ENCODE peak calls at places on chromosomes 1 and 21, in five cellular contexts. One of them, this sample, is unnamed.

GRCh38 chr1:30663596-30664091 is 59.7 kb downstream of the MATN1 start:
- DNase-seq in pancreas: peak; percentile 44
- DNase-seq in foreskin fibroblast: no peak
- DNase-seq in fibroblast of the aortic adventitia: no peak
- DNase-seq in neural progenitor cell: peak; percentile 48
- DNase-seq in this sample: no peak

GRCh38 chr1:86915737-86916235 is 1.4 kb downstream of the HS2ST1 start:
- DNase-seq in pancreas: no peak
- DNase-seq in foreskin fibroblast: no peak
- DNase-seq in neural progenitor cell: no peak
- DNase-seq in fibroblast of the aortic adventitia: no peak
- DNase-seq in this sample: no peak

GRCh38 chr1:30376054-30376453 is 347.3 kb downstream of the MATN1 start:
- DNase-seq in neural progenitor cell: no peak
- DNase-seq in foreskin fibroblast: no peak
- DNase-seq in pancreas: no peak
- DNase-seq in fibroblast of the aortic adventitia: no peak
- DNase-seq in this sample: no peak

GRCh38 chr1:114437812-114438211 is 73.2 kb downstream of the TRIM33 start:
- DNase-seq in neural progenitor cell: no peak
- DNase-seq in foreskin fibroblast: no peak
- DNase-seq in fibroblast of the aortic adventitia: no peak
- DNase-seq in pancreas: no peak
- DNase-seq in this sample: no peak

GRCh38 chr1:185593271-185593670 is 140.9 kb upstream of the HMCN1 start:
- DNase-seq in fibroblast of the aortic adventitia: no peak
- DNase-seq in neural progenitor cell: no peak
- DNase-seq in foreskin fibroblast: no peak
- DNase-seq in pancreas: no peak
- DNase-seq in this sample: no peak

GRCh38 chr1:183800449-183800848 is 4.5 kb upstream of the RGL1 start:
- DNase-seq in pancreas: no peak
- DNase-seq in neural progenitor cell: no peak
- DNase-seq in foreskin fibroblast: no peak
- DNase-seq in fibroblast of the aortic adventitia: no peak
- DNase-seq in this sample: no peak

GRCh38 chr1:229420765-229421164 is 13.1 kb downstream of the ACTA1 start:
- DNase-seq in fibroblast of the aortic adventitia: no peak
- DNase-seq in pancreas: no peak
- DNase-seq in foreskin fibroblast: no peak
- DNase-seq in neural progenitor cell: no peak
- DNase-seq in this sample: no peak

GRCh38 chr1:201737350-201738060 is 91.5 kb upstream of the IPO9 start:
- DNase-seq in fibroblast of the aortic adventitia: peak; percentile 86
- DNase-seq in foreskin fibroblast: peak; percentile 63
- DNase-seq in neural progenitor cell: peak; percentile 90
- DNase-seq in pancreas: no peak
- DNase-seq in this sample: no peak

GRCh38 chr21:37658994-37659458 is 257.2 kb downstream of the KCNJ6 start:
- DNase-seq in neural progenitor cell: no peak
- DNase-seq in pancreas: no peak
- DNase-seq in fibroblast of the aortic adventitia: peak; percentile 83
- DNase-seq in foreskin fibroblast: peak; percentile 84
- DNase-seq in this sample: peak; percentile 50

GRCh38 chr1:194534784-194535183 is 1348.4 kb upstream of the B3GALT2 start:
- DNase-seq in fibroblast of the aortic adventitia: no peak
- DNase-seq in pancreas: no peak
- DNase-seq in foreskin fibroblast: no peak
- DNase-seq in neural progenitor cell: no peak
- DNase-seq in this sample: no peak

GRCh38 chr1:87226341-87226760 is 102.3 kb upstream of the LMO4 start:
- DNase-seq in pancreas: peak; percentile 56
- DNase-seq in fibroblast of the aortic adventitia: peak; percentile 99
- DNase-seq in neural progenitor cell: peak; percentile 34
- DNase-seq in foreskin fibroblast: peak; percentile 82
- DNase-seq in this sample: peak; percentile 49

GRCh38 chr1:203702130-203702577 is 62.8 kb upstream of the LAX1 start:
- DNase-seq in neural progenitor cell: peak; percentile 76
- DNase-seq in pancreas: peak; percentile 65
- DNase-seq in foreskin fibroblast: peak; percentile 26
- DNase-seq in fibroblast of the aortic adventitia: peak; percentile 69
- DNase-seq in this sample: peak; percentile 20

GRCh38 chr1:4960782-4961475 is 306.5 kb downstream of the AJAP1 start:
- DNase-seq in fibroblast of the aortic adventitia: no peak
- DNase-seq in foreskin fibroblast: no peak
- DNase-seq in pancreas: no peak
- DNase-seq in neural progenitor cell: peak; percentile 7
- DNase-seq in this sample: no peak

GRCh38 chr1:99751877-99752504 is 14.4 kb downstream of the FRRS1 start:
- DNase-seq in neural progenitor cell: no peak
- DNase-seq in foreskin fibroblast: no peak
- DNase-seq in fibroblast of the aortic adventitia: peak; percentile 18
- DNase-seq in pancreas: no peak
- DNase-seq in this sample: no peak

GRCh38 chr1:154969246-154969645 is 1.3 kb downstream of the SHC1 start:
- DNase-seq in neural progenitor cell: no peak
- DNase-seq in pancreas: no peak
- DNase-seq in foreskin fibroblast: no peak
- DNase-seq in fibroblast of the aortic adventitia: no peak
- DNase-seq in this sample: no peak
- H3K4me3 ChIP-seq in neural progenitor cell: peak overlapping the region; percentile 51
- H3K4me3 ChIP-seq in pancreas: no peak overlapping the region
- H3K4me3 ChIP-seq in foreskin fibroblast: peak overlapping the region; percentile 82
- H3K4me3 ChIP-seq in fibroblast of the aortic adventitia: peak overlapping the region; percentile 80
- H3K4me3 ChIP-seq in this sample: peak overlapping the region; percentile 33

GRCh38 chr1:160451859-160452232 is 51.5 kb downstream of the VANGL2 start:
- DNase-seq in pancreas: no peak
- DNase-seq in neural progenitor cell: no peak
- DNase-seq in fibroblast of the aortic adventitia: no peak
- DNase-seq in foreskin fibroblast: no peak
- DNase-seq in this sample: no peak
- H3K4me3 ChIP-seq in pancreas: no peak overlapping the region
- H3K4me3 ChIP-seq in neural progenitor cell: no peak overlapping the region
- H3K4me3 ChIP-seq in fibroblast of the aortic adventitia: no peak overlapping the region
- H3K4me3 ChIP-seq in foreskin fibroblast: no peak overlapping the region
- H3K4me3 ChIP-seq in this sample: no peak overlapping the region

GRCh38 chr1:6245086-6245868 is 1.3 kb downstream of the HES3 start:
- DNase-seq in foreskin fibroblast: peak; percentile 77
- DNase-seq in fibroblast of the aortic adventitia: peak; percentile 70
- DNase-seq in pancreas: peak; percentile 96
- DNase-seq in neural progenitor cell: peak; percentile 96
- DNase-seq in this sample: peak; percentile 64
- H3K4me3 ChIP-seq in foreskin fibroblast: peak overlapping the region; percentile 11
- H3K4me3 ChIP-seq in fibroblast of the aortic adventitia: no peak overlapping the region
- H3K4me3 ChIP-seq in pancreas: no peak overlapping the region
- H3K4me3 ChIP-seq in neural progenitor cell: peak overlapping the region; percentile 72
- H3K4me3 ChIP-seq in this sample: no peak overlapping the region

GRCh38 chr21:39675595-39675994 is 62.9 kb downstream of the B3GALT5 start:
- DNase-seq in pancreas: no peak
- DNase-seq in foreskin fibroblast: no peak
- DNase-seq in fibroblast of the aortic adventitia: no peak
- DNase-seq in neural progenitor cell: no peak
- DNase-seq in this sample: no peak
- H3K4me3 ChIP-seq in pancreas: no peak overlapping the region
- H3K4me3 ChIP-seq in foreskin fibroblast: no peak overlapping the region
- H3K4me3 ChIP-seq in fibroblast of the aortic adventitia: no peak overlapping the region
- H3K4me3 ChIP-seq in neural progenitor cell: no peak overlapping the region
- H3K4me3 ChIP-seq in this sample: no peak overlapping the region

GRCh38 chr1:175183586-175183985 is 9.0 kb downstream of the KIAA0040 start:
- DNase-seq in pancreas: no peak
- DNase-seq in fibroblast of the aortic adventitia: no peak
- DNase-seq in neural progenitor cell: peak; percentile 30
- DNase-seq in foreskin fibroblast: no peak
- DNase-seq in this sample: no peak

GRCh38 chr1:175182347-175182746 is 10.2 kb downstream of the KIAA0040 start:
- DNase-seq in pancreas: no peak
- DNase-seq in neural progenitor cell: no peak
- DNase-seq in fibroblast of the aortic adventitia: no peak
- DNase-seq in foreskin fibroblast: no peak
- DNase-seq in this sample: no peak

GRCh38 chr1:175188936-175189335 is 3.6 kb downstream of the KIAA0040 start:
- DNase-seq in foreskin fibroblast: no peak
- DNase-seq in fibroblast of the aortic adventitia: no peak
- DNase-seq in pancreas: no peak
- DNase-seq in neural progenitor cell: no peak
- DNase-seq in this sample: no peak

GRCh38 chr1:175185918-175186317 is 6.7 kb downstream of the KIAA0040 start:
- DNase-seq in foreskin fibroblast: no peak
- DNase-seq in neural progenitor cell: no peak
- DNase-seq in pancreas: no peak
- DNase-seq in fibroblast of the aortic adventitia: no peak
- DNase-seq in this sample: no peak

DNA sequence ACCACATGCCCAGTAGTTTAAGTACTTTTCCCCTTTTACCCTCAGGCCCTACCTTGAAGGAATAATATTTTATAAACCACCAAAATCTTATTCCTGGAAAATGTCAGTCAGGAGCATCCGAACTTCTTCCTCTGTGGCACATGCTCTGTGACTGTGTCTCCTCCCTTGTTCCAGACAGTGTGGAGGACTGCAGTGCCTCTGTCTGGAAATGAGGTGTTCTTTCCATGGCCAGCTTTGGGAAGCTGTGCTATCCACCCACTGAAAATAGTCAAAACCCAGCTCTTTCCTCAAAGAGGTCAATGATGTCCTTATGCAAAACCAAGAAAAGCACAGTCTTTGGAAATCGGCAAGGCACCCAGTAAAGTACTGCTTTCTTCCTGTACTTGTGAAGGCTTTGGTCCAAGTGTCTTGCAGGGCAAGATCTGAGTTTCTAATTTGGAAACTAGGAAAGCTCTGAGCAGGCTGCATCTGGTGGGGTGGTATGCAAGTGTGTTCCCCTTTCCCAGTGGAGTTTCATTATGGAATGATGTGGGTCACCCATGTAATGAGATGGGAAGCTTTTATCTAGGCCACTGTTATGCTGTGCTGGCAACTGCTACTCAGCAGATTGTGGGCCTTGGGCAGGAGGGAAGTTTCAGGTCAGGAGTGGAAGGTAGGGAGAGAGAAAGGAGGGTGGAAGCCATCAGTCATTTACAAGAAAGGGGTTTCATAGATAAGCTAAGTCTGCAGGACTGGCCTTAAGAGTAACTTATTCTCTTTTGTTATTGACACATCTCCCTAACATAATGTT is 6.0 kb downstream of the KIAA0040 start:
- DNase-seq in pancreas: no peak
- DNase-seq in neural progenitor cell: no peak
- DNase-seq in fibroblast of the aortic adventitia: no peak
- DNase-seq in foreskin fibroblast: no peak
- DNase-seq in this sample: no peak
- H3K4me3 ChIP-seq in pancreas: no peak overlapping the region
- H3K4me3 ChIP-seq in neural progenitor cell: no peak overlapping the region
- H3K4me3 ChIP-seq in fibroblast of the aortic adventitia: no peak overlapping the region
- H3K4me3 ChIP-seq in foreskin fibroblast: no peak overlapping the region
- H3K4me3 ChIP-seq in this sample: no peak overlapping the region

GRCh38 chr1:19391596-19391981 is 79.5 kb downstream of the SLC66A1 start:
- DNase-seq in pancreas: no peak
- DNase-seq in foreskin fibroblast: no peak
- DNase-seq in neural progenitor cell: no peak
- DNase-seq in fibroblast of the aortic adventitia: no peak
- DNase-seq in this sample: no peak

GRCh38 chr1:19390901-19391595 is 78.9 kb downstream of the SLC66A1 start:
- DNase-seq in foreskin fibroblast: peak; percentile 82
- DNase-seq in fibroblast of the aortic adventitia: peak; percentile 95
- DNase-seq in pancreas: no peak
- DNase-seq in neural progenitor cell: peak; percentile 54
- DNase-seq in this sample: peak; percentile 63

GRCh38 chr1:19388980-19389379 is 76.9 kb downstream of the SLC66A1 start:
- DNase-seq in foreskin fibroblast: no peak
- DNase-seq in neural progenitor cell: no peak
- DNase-seq in pancreas: no peak
- DNase-seq in fibroblast of the aortic adventitia: no peak
- DNase-seq in this sample: no peak

GRCh38 chr1:19392221-19392620 is 80.1 kb downstream of the SLC66A1 start:
- DNase-seq in fibroblast of the aortic adventitia: no peak
- DNase-seq in foreskin fibroblast: no peak
- DNase-seq in neural progenitor cell: no peak
- DNase-seq in pancreas: no peak
- DNase-seq in this sample: no peak

GRCh38 chr1:19390166-19390850 is 78.2 kb downstream of the SLC66A1 start:
- DNase-seq in foreskin fibroblast: no peak
- DNase-seq in neural progenitor cell: no peak
- DNase-seq in pancreas: no peak
- DNase-seq in fibroblast of the aortic adventitia: no peak
- DNase-seq in this sample: no peak
- H3K4me3 ChIP-seq in foreskin fibroblast: peak overlapping the region; percentile 30
- H3K4me3 ChIP-seq in neural progenitor cell: no peak overlapping the region
- H3K4me3 ChIP-seq in pancreas: no peak overlapping the region
- H3K4me3 ChIP-seq in fibroblast of the aortic adventitia: peak overlapping the region; percentile 26
- H3K4me3 ChIP-seq in this sample: no peak overlapping the region

GRCh38 chr1:26724938-26725337 is 29.1 kb downstream of the ARID1A start:
- DNase-seq in foreskin fibroblast: no peak
- DNase-seq in neural progenitor cell: peak; percentile 74
- DNase-seq in pancreas: no peak
- DNase-seq in fibroblast of the aortic adventitia: no peak
- DNase-seq in this sample: no peak

GRCh38 chr1:26721669-26722355 is 26.0 kb downstream of the ARID1A start:
- DNase-seq in foreskin fibroblast: no peak
- DNase-seq in neural progenitor cell: no peak
- DNase-seq in fibroblast of the aortic adventitia: no peak
- DNase-seq in pancreas: no peak
- DNase-seq in this sample: no peak

GRCh38 chr1:26723013-26723991 is 27.5 kb downstream of the ARID1A start:
- DNase-seq in fibroblast of the aortic adventitia: peak; percentile 99
- DNase-seq in foreskin fibroblast: peak; percentile 98
- DNase-seq in pancreas: peak; percentile 75
- DNase-seq in neural progenitor cell: peak; percentile 87
- DNase-seq in this sample: peak; percentile 63

GRCh38 chr1:26726784-26727183 is 31.0 kb downstream of the ARID1A start:
- DNase-seq in pancreas: no peak
- DNase-seq in fibroblast of the aortic adventitia: no peak
- DNase-seq in neural progenitor cell: no peak
- DNase-seq in foreskin fibroblast: no peak
- DNase-seq in this sample: no peak

GRCh38 chr1:26724118-26724517 is 28.3 kb downstream of the ARID1A start:
- DNase-seq in neural progenitor cell: no peak
- DNase-seq in foreskin fibroblast: no peak
- DNase-seq in pancreas: no peak
- DNase-seq in fibroblast of the aortic adventitia: no peak
- DNase-seq in this sample: no peak
- H3K4me3 ChIP-seq in neural progenitor cell: peak overlapping the region; percentile 34
- H3K4me3 ChIP-seq in foreskin fibroblast: no peak overlapping the region
- H3K4me3 ChIP-seq in pancreas: no peak overlapping the region
- H3K4me3 ChIP-seq in fibroblast of the aortic adventitia: no peak overlapping the region
- H3K4me3 ChIP-seq in this sample: no peak overlapping the region

GRCh38 chr21:39662411-39662953 is 49.7 kb downstream of the B3GALT5 start:
- DNase-seq in foreskin fibroblast: no peak
- DNase-seq in fibroblast of the aortic adventitia: no peak
- DNase-seq in neural progenitor cell: no peak
- DNase-seq in pancreas: no peak
- DNase-seq in this sample: no peak

GRCh38 chr21:39663742-39664492 is 51.2 kb downstream of the B3GALT5 start:
- DNase-seq in pancreas: no peak
- DNase-seq in foreskin fibroblast: no peak
- DNase-seq in fibroblast of the aortic adventitia: no peak
- DNase-seq in neural progenitor cell: no peak
- DNase-seq in this sample: no peak

GRCh38 chr21:39664586-39664985 is 51.8 kb downstream of the B3GALT5 start:
- DNase-seq in fibroblast of the aortic adventitia: no peak
- DNase-seq in pancreas: no peak
- DNase-seq in foreskin fibroblast: no peak
- DNase-seq in neural progenitor cell: no peak
- DNase-seq in this sample: no peak

GRCh38 chr21:39661740-39662139 is 49.0 kb downstream of the B3GALT5 start:
- DNase-seq in pancreas: no peak
- DNase-seq in fibroblast of the aortic adventitia: no peak
- DNase-seq in neural progenitor cell: no peak
- DNase-seq in foreskin fibroblast: no peak
- DNase-seq in this sample: no peak

GRCh38 chr21:39663066-39663465 is 50.3 kb downstream of the B3GALT5 start:
- DNase-seq in pancreas: no peak
- DNase-seq in neural progenitor cell: peak; percentile 22
- DNase-seq in foreskin fibroblast: no peak
- DNase-seq in fibroblast of the aortic adventitia: no peak
- DNase-seq in this sample: no peak
- H3K4me3 ChIP-seq in pancreas: no peak overlapping the region
- H3K4me3 ChIP-seq in neural progenitor cell: no peak overlapping the region
- H3K4me3 ChIP-seq in foreskin fibroblast: no peak overlapping the region
- H3K4me3 ChIP-seq in fibroblast of the aortic adventitia: no peak overlapping the region
- H3K4me3 ChIP-seq in this sample: no peak overlapping the region

This sample was measured in prostate gland.